ENCODE peak calls at places on chromosome 20, in five cellular contexts. I is GM23338, A is upper lobe of right lung, B is colonic mucosa, E is left lung. Z is an unnamed sample.

GRCh38 chr20:4491643-4492042 is 230.1 kb upstream of the PRND start:
- DNase-seq in E (no peak), I (no peak), B (no peak), A (no peak), Z (no peak)

GRCh38 chr20:22586645-22587310 is 2.4 kb upstream of the FOXA2 start:
- DNase-seq in E (peak), B (peak), A (peak), I (peak), Z (no peak)

GRCh38 chr20:2010533-2010932 is 16.7 kb upstream of the PDYN start:
- DNase-seq in I (no peak), E (no peak), B (no peak), A (no peak), Z (no peak)

GRCh38 chr20:33922224-33922623 is 71.5 kb upstream of the RALY start:
- DNase-seq in A (no peak), E (no peak), I (no peak), B (no peak), Z (no peak)

GRCh38 chr20:9503530-9504251 is 10.7 kb upstream of the LAMP5 start:
- DNase-seq in I (peak), A (no peak), B (no peak), E (no peak), Z (no peak)

GRCh38 chr20:6057139-6057538 is 3.3 kb upstream of the LRRN4 start:
- DNase-seq in B (no peak), E (no peak), A (no peak), I (no peak), Z (no peak)

GRCh38 chr20:2051920-2052319 is 49.7 kb upstream of the STK35 start:
- DNase-seq in E (no peak), A (no peak), I (peak), B (no peak), Z (no peak)

GRCh38 chr20:48701702-48702101 is 126.1 kb downstream of the PREX1 start:
- DNase-seq in A (peak), E (no peak), B (no peak), I (no peak), Z (no peak)

GRCh38 chr20:20237093-20237959 is 130.6 kb upstream of the INSM1 start:
- DNase-seq in I (peak), A (no peak), B (peak), E (no peak), Z (no peak)

GRCh38 chr20:444862-445426 is 17.4 kb downstream of the TBC1D20 start:
- DNase-seq in A (no peak), B (no peak), E (no peak), I (no peak), Z (no peak)

GRCh38 chr20:41482647-41483552 is 116.3 kb upstream of the EMILIN3 start:
- DNase-seq in E (no peak), I (no peak), B (no peak), A (no peak), Z (no peak)

GRCh38 chr20:61331542-61331941 is 79.5 kb downstream of the CDH4 start:
- DNase-seq in B (no peak), E (no peak), I (no peak), A (no peak), Z (no peak)

GRCh38 chr20:21529863-21530262 is 16.0 kb upstream of the NKX2-2 start:
- DNase-seq in I (peak), E (no peak), A (no peak), B (no peak), Z (no peak)

GRCh38 chr20:19769516-19769915 is 11.5 kb downstream of the RIN2 start:
- DNase-seq in E (no peak), A (no peak), I (no peak), B (no peak), Z (peak)

GRCh38 chr20:235891-236290 is 8.8 kb downstream of the DEFB129 start:
- DNase-seq in A (no peak), E (no peak), I (no peak), B (no peak), Z (no peak)

GRCh38 chr20:33789109-33789857 is 21.9 kb upstream of the CHMP4B start:
- DNase-seq in E (no peak), B (peak), I (no peak), A (peak), Z (no peak)

GRCh38 chr20:38353298-38353697 is 7.0 kb downstream of the LBP start:
- DNase-seq in A (no peak), I (peak), B (no peak), E (no peak), Z (no peak)

GRCh38 chr20:22690000-22690399 is 105.6 kb upstream of the FOXA2 start:
- DNase-seq in B (no peak), E (no peak), I (no peak), A (no peak), Z (no peak)

GRCh38 chr20:44006126-44006525 is 91.5 kb downstream of the TOX2 start:
- DNase-seq in B (no peak), A (no peak), I (no peak), E (no peak), Z (no peak)

GRCh38 chr20:63031251-63032014 is 24.7 kb upstream of the BHLHE23 start:
- DNase-seq in A (no peak), B (no peak), E (peak), I (peak), Z (no peak)

GRCh38 chr20:6767536-6768227 is at the start of gene BMP2:
- DNase-seq in B (peak), I (peak), A (peak), E (peak), Z (peak)

GRCh38 chr20:62816031-62816878 is 595 bp upstream of the COL9A3 start:
- DNase-seq in B (no peak), E (no peak), I (peak), A (no peak), Z (no peak)

GRCh38 chr20:44532981-44533331 is 11.1 kb upstream of the SERINC3 start:
- DNase-seq in I (no peak), B (no peak), A (no peak), E (no peak), Z (no peak)

GRCh38 chr20:24755411-24755922 is 193.6 kb upstream of the CST7 start:
- DNase-seq in I (no peak), A (no peak), B (no peak), E (no peak), Z (peak)
- TF ChIP-seq CTCF in I (no peak), A (no peak), B (no peak), E (no peak), Z (no peak)

DNA sequence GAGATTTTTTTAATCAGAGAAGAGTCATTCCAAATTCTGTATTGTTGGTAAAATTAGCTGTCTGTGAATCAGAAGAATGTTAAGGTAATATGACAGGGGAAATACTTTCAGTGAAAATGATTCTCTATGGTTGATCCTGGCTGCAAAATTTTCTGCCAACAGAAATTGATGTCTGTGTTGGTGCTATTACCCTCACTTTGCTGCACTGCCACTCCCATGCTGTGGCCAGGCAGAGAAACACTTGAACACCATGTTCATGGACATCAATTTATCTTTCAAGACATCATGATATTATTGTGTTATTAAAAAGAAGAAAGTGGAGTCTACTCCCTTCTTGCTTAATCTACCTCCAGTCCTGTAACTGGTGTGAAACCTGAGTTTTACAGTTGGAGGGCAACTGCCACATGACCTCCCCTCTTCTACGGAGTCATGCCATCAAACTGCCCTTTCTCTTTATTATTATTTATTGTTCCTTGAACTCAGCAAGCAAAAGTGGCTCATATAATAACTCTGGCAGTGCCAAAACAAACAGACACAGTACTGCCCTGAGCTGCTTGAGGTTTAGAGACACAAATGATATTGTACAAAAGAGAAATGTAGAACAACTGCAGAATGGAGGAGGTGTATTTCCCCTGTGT is 288.0 kb upstream of the JAG1 start:
- DNase-seq in E (no peak), B (no peak), I (no peak), A (no peak), Z (no peak)
- TF ChIP-seq CTCF in E (no peak), B (no peak), I (no peak), A (no peak), Z (no peak)

DNA sequence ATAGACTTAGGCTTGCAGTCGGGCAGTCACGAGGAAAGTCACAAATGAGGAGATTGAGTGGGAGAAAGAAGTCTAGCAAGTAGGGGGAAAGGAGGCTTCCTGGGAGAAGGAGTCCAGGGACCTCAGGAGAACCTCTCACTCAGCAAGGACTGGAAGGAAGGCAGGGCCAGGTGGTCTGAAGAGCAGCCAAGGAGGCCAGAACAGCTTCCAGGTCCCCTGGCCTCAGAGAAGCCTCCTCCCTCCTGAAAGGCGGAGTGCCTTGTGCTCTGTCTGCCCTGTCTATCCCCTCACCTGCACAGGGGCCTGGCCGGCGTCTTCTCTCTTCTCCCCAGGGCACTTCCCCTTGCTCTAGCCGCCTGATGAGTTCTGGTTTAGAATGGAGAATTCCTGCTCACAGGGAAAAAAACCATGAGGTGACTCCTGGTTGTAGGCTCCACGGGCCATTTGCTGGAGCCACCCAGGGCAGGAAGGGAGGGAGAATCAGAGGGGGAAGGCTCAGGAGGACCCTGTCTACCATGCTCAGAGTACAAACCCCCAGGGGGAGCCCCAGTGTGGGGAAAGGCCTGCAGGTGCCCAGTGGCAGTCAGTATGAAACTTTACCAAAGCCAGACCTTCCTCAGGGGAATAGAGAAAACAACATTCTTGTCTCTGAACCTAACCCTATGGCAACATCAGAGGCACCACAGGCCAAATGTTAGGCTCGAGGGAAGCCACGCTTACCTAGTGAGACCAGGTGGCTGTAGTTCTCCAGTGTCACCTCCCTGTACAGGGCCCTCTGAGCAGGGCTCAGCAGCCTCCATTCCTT is 11.2 kb downstream of the ZNF337 start:
- DNase-seq in I (peak), B (no peak), A (no peak), E (no peak), Z (no peak)
- TF ChIP-seq CTCF in I (peak), B (no peak), A (no peak), E (no peak), Z (no peak)

DNA sequence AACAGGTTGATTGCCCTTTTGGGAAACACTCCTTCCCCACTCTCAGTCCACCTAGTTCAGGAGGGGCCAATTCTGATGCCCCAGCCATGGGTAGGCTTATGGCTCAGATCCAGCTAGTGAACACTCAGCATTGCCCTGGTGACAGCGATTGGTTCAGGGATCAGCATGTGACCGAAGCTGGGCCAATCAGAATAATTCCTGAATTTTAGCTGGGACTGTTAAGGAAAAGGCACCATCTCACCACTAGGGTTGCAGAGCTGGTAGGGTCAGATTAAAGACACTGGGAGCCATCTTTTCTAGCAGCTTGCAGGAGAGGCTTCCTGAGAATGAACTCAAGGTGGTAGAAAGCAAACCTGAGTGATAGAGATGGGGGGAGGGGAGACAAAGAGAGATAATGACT is 44.4 kb downstream of the EYA2 start:
- DNase-seq in I (peak), B (no peak), A (no peak), E (no peak), Z (no peak)
- TF ChIP-seq CTCF in I (peak), B (no peak), A (no peak), E (no peak), Z (peak)

GRCh38 chr20:58421497-58421850 is 32.4 kb downstream of the VAPB start:
- DNase-seq in I (no peak), E (no peak), A (no peak), B (no peak), Z (no peak)
- TF ChIP-seq CTCF in I (no peak), E (no peak), A (no peak), B (no peak), Z (no peak)

GRCh38 chr20:3068986-3069900 is 2.2 kb upstream of the OXT start:
- DNase-seq in B (no peak), A (no peak), E (no peak), I (peak), Z (no peak)
- TF ChIP-seq CTCF in B (no peak), A (peak), E (no peak), I (peak), Z (no peak)

Z was measured in type B pancreatic cell.